ENCODE peak calls at places on chromosomes 16 and 17, in seven cellular contexts. L, R, X, I, H, J and Z are unnamed samples.

GRCh38 chr16:66250686-66251405 is 115.6 kb upstream of the CDH5 start:
- DNase-seq in L (no peak), R (no peak), X (no peak), I (no peak), H (no peak), J (peak), Z (no peak)

GRCh38 chr16:78288915-78289314 is 189.5 kb downstream of the WWOX start:
- DNase-seq in L (no peak), R (no peak), X (no peak), I (no peak), H (no peak), J (no peak), Z (no peak)

GRCh38 chr17:58753026-58753425 is 2.6 kb upstream of the PPM1E start:
- DNase-seq in L (no peak), R (no peak), X (no peak), I (no peak), H (no peak), J (no peak), Z (no peak)

GRCh38 chr17:82030470-82031302 is 792 bp upstream of the RAC3 start:
- DNase-seq in L (peak), R (peak), X (peak), I (peak), H (peak), J (peak), Z (peak)

GRCh38 chr16:77657016-77657415 is 65.3 kb upstream of the NUDT7 start:
- DNase-seq in L (no peak), R (peak), X (no peak), I (no peak), H (no peak), J (no peak), Z (no peak)

GRCh38 chr17:27904534-27904933 is 11.4 kb upstream of the LYRM9 start:
- DNase-seq in L (no peak), R (no peak), X (no peak), I (no peak), H (no peak), J (no peak), Z (no peak)

GRCh38 chr16:29745126-29745852 is 501 bp downstream of the C16orf54 start:
- DNase-seq in L (peak), R (no peak), X (no peak), I (peak), H (no peak), J (no peak), Z (no peak)

GRCh38 chr17:77127735-77128361 is 12.9 kb upstream of the SEC14L1 start:
- DNase-seq in L (peak), R (no peak), X (no peak), I (peak), H (no peak), J (no peak), Z (no peak)

GRCh38 chr17:46194393-46195216 is 1.4 kb upstream of the KANSL1 start:
- DNase-seq in L (peak), R (no peak), X (no peak), I (peak), H (no peak), J (no peak), Z (peak)

GRCh38 chr16:1975432-1976215 is 3.8 kb downstream of the TBL3 start:
- DNase-seq in L (no peak), R (no peak), X (no peak), I (no peak), H (no peak), J (no peak), Z (no peak)